ENCODE peak calls at places on chromosomes 5 and 9, in seven cellular contexts. F is esophagus squamous epithelium, M is DND-41, T is adipocyte, W is mesenchymal stem cell, R is PC-3, J is neuronal stem cell. U is an unnamed sample.
A peak's percentile ranks its signal among the peaks of the same experiment; 100 is the strongest.

GRCh38 chr9:89969156-89969566 is 364.3 kb downstream of the GADD45G start:
- DNase-seq in W (peak; percentile 58), M (no peak), T (no peak), F (no peak), J (no peak), R (no peak), U (no peak)

GRCh38 chr5:130520211-130520610 is 615.9 kb downstream of the CHSY3 start:
- DNase-seq in F (no peak), J (peak; percentile 4), R (peak; percentile 66), T (peak; percentile 40), M (no peak), W (no peak), U (no peak)

GRCh38 chr5:167908596-167908995 is 382.8 kb upstream of the WWC1 start:
- DNase-seq in R (no peak), M (no peak), F (no peak), J (no peak), W (peak; percentile 12), T (no peak), U (no peak)

GRCh38 chr5:122661496-122662180 is 113.2 kb upstream of the SNX2 start:
- DNase-seq in M (no peak), T (peak; percentile 81), R (no peak), J (no peak), F (no peak), W (peak; percentile 11), U (no peak)

GRCh38 chr9:135617991-135618411 is 21.3 kb downstream of the GLT6D1 start:
- DNase-seq in T (no peak), F (no peak), R (no peak), M (no peak), W (no peak), J (no peak), U (no peak)

GRCh38 chr9:115952667-115953316 is 200.8 kb upstream of the PAPPA start:
- DNase-seq in M (no peak), W (peak; percentile 81), F (no peak), T (peak; percentile 79), R (peak; percentile 68), J (no peak), U (no peak)

GRCh38 chr9:79817469-79818004 is 245.8 kb downstream of the TLE4 start:
- DNase-seq in W (peak; percentile 4), J (no peak), T (no peak), M (no peak), R (no peak), F (no peak), U (no peak)

GRCh38 chr5:36502608-36503007 is 103.8 kb upstream of the SLC1A3 start:
- DNase-seq in W (peak; percentile 37), J (no peak), R (peak; percentile 96), M (no peak), T (peak; percentile 84), F (no peak), U (no peak)

GRCh38 chr5:142922223-142922952 is 152.2 kb downstream of the ARHGAP26 start:
- DNase-seq in M (no peak), W (peak; percentile 57), T (peak; percentile 77), F (no peak), J (no peak), R (peak; percentile 64), U (no peak)

GRCh38 chr9:92671323-92671722 is 1.4 kb upstream of the IPPK start:
- DNase-seq in T (peak; percentile 73), J (no peak), R (peak; percentile 81), W (peak; percentile 86), F (no peak), M (no peak), U (no peak)

GRCh38 chr5:80704221-80704620 is 49.4 kb upstream of the DHFR start:
- DNase-seq in R (no peak), F (no peak), J (no peak), M (peak; percentile 37), W (no peak), T (no peak), U (no peak)

GRCh38 chr5:14386882-14387575 is 194.6 kb upstream of the OTULINL start:
- DNase-seq in F (no peak), J (no peak), T (no peak), M (no peak), W (no peak), R (no peak), U (no peak)

GRCh38 chr5:128870923-128871322 is 94.4 kb upstream of the SLC27A6 start:
- DNase-seq in M (no peak), F (no peak), R (no peak), W (no peak), T (peak; percentile 5), J (no peak), U (no peak)

GRCh38 chr9:115115117-115115880 is 2.7 kb downstream of the TNC start:
- DNase-seq in J (no peak), T (peak; percentile 51), W (no peak), F (no peak), R (peak; percentile 42), M (no peak), U (no peak)

GRCh38 chr5:88542786-88543185 is 274.1 kb upstream of the TMEM161B start:
- DNase-seq in F (no peak), R (no peak), J (no peak), M (no peak), T (no peak), W (no peak), U (no peak)

GRCh38 chr9:120383999-120384924 is 195.7 kb downstream of the CDK5RAP2 start:
- DNase-seq in R (no peak), J (peak; percentile 37), W (no peak), T (peak; percentile 58), M (no peak), F (no peak), U (no peak)

GRCh38 chr9:81814794-81815464 is 113.3 kb upstream of the SPATA31D4 start:
- DNase-seq in J (no peak), R (peak; percentile 7), T (no peak), W (peak; percentile 20), M (no peak), F (no peak), U (no peak)

GRCh38 chr5:125696762-125697161 is 726.4 kb upstream of the GRAMD2B start:
- DNase-seq in J (no peak), T (peak; percentile 87), W (peak; percentile 45), R (peak; percentile 69), F (no peak), M (no peak), U (no peak)

GRCh38 chr5:111422747-111423455 is 89.4 kb downstream of the STARD4 start:
- DNase-seq in R (no peak), J (no peak), T (no peak), M (no peak), F (no peak), W (no peak), U (no peak)

GRCh38 chr5:102811962-102812361 is 56.9 kb downstream of the PAM start:
- DNase-seq in T (peak; percentile 31), R (peak; percentile 96), J (no peak), W (peak; percentile 55), F (no peak), M (no peak), U (no peak)

GRCh38 chr5:132063090-132063911 is 2.8 kb downstream of the IL3 start:
- DNase-seq in M (peak; percentile 74), T (peak; percentile 84), F (no peak), W (peak; percentile 65), J (peak; percentile 65), R (peak; percentile 64), U (peak; percentile 73)

GRCh38 chr5:78497573-78498533 is 137.4 kb downstream of the SCAMP1 start:
- DNase-seq in R (no peak), M (no peak), J (no peak), T (no peak), F (no peak), W (no peak), U (no peak)

GRCh38 chr5:159510282-159510681 is 180.0 kb upstream of the IL12B start:
- DNase-seq in W (peak; percentile 90), T (peak; percentile 93), J (peak; percentile 70), M (no peak), F (no peak), R (peak; percentile 83), U (no peak)

GRCh38 chr9:2319421-2319820 is 302.2 kb upstream of the VLDLR start:
- DNase-seq in J (no peak), R (no peak), M (no peak), T (no peak), W (no peak), F (no peak), U (no peak)

GRCh38 chr5:137617806-137618205 is 118.1 kb downstream of the KLHL3 start:
- DNase-seq in T (peak; percentile 62), R (peak; percentile 20), J (no peak), F (no peak), W (peak; percentile 27), M (no peak), U (no peak)

DNA sequence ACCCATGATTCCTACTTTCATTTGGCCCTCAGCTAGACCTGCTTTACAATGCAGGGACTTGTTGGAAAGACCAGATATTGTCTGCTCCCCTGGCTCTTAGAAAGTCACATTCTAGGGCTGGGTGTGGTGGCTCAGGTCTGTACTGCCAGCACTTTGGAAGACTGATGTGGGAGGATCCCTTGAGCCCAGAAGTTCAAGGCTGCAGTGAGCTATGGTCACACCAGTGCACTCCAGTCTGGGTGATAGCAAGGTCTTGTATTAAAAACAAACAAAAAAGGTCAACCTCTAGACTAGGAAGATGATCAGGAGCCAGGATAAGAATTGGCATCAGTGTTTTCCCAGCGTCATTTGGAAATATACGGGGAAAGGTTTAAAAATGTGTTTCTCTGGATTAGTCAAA is 145.8 kb downstream of the PALM2AKAP2 start:
- DNase-seq in T (no peak), M (no peak), J (no peak), R (no peak), F (no peak), W (no peak), U (no peak)
- H3K36me3 ChIP-seq in T (peaks cover 83% of the 10 kb centered on the region), M (no peaks in the 10 kb centered on the region), J (no peaks in the 10 kb centered on the region), R (no peaks in the 10 kb centered on the region), F (no peaks in the 10 kb centered on the region), W (no peaks in the 10 kb centered on the region), U (no peaks in the 10 kb centered on the region)

GRCh38 chr9:132486706-132487350 is 76.8 kb downstream of the CFAP77 start:
- DNase-seq in M (peak; percentile 12), J (no peak), W (no peak), T (no peak), F (no peak), R (no peak), U (no peak)
- H3K4me3 ChIP-seq in M (no peak overlapping the region), J (no peak overlapping the region), W (no peak overlapping the region), T (no peak overlapping the region), F (no peak overlapping the region), R (no peak overlapping the region), U (peak overlapping the region; percentile 48)

DNA sequence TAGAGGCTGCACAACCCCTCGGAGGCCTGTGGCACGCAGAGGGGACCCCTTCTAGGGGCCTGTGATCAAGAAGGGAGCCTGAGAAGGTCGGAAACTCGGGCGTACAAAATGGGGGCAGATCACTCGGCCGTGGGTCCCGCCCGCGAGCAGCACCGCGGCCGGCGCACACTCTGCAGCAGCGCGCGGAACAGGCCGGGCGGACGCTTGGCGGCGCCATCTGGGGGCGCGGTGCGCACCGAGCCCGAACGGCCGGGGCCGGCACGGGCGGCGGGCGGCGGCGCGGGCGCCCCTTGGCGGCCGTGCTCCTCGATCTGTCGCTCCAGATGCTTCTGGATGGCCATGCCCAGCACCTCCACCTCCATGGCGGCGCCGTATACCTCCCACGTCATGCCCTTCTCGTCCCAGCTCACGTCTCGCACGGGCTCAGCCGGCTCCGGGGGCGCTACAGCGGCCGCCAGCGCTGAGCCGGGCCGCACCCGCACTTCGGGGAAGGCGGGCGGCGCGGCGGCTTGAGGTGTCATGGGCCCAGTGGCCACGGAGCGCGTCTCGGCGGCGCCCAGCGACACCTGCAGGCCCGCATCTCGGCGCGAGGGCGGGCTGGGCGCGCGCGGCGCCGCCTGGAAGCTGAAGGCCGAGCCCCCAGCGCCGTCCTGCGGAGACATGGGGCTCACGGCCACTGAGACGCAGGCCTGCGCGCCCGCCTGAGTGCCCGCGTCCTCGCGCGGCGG is 13.1 kb downstream of the GPRIN1 start:
- DNase-seq in R (no peak), M (no peak), W (peak; percentile 35), F (no peak), T (no peak), J (no peak), U (peak; percentile 44)
- H3K36me3 ChIP-seq in R (no peaks in the 10 kb centered on the region), M (no peaks in the 10 kb centered on the region), W (peaks cover 34% of the 10 kb centered on the region), F (no peaks in the 10 kb centered on the region), T (no peaks in the 10 kb centered on the region), J (peaks cover 55% of the 10 kb centered on the region), U (no peaks in the 10 kb centered on the region)

GRCh38 chr5:90530736-90531487 is 1.5 kb upstream of the LYSMD3 start:
- DNase-seq in F (no peak), W (no peak), T (no peak), R (peak; percentile 32), J (no peak), M (no peak), U (no peak)
- H3K4me3 ChIP-seq in F (no peak overlapping the region), W (no peak overlapping the region), T (peak overlapping the region; percentile 95), R (peak overlapping the region; percentile 85), J (peak overlapping the region; percentile 90), M (peak overlapping the region; percentile 95), U (no peak overlapping the region)